ENCODE peak calls at places on chromosomes 12 and 14, in six cellular contexts. One of them, this sample, is unnamed.

GRCh38 chr14:93959239-93960107 is 16.9 kb downstream of the ASB2 start:
- DNase-seq in H4: peak
- DNase-seq in IMR-90: peak
- DNase-seq in HS-5: peak
- DNase-seq in T-cell: peak
- DNase-seq in RCC 7860: peak
- DNase-seq in this sample: peak

GRCh38 chr14:105392161-105393090 is 5.9 kb upstream of the TEX22 start:
- DNase-seq in RCC 7860: no peak
- DNase-seq in HS-5: no peak
- DNase-seq in IMR-90: no peak
- DNase-seq in H4: no peak
- DNase-seq in T-cell: no peak
- DNase-seq in this sample: no peak

GRCh38 chr12:12491634-12492033 is 71.0 kb downstream of the DUSP16 start:
- DNase-seq in T-cell: no peak
- DNase-seq in H4: no peak
- DNase-seq in RCC 7860: no peak
- DNase-seq in HS-5: no peak
- DNase-seq in IMR-90: no peak
- DNase-seq in this sample: no peak

GRCh38 chr12:62472472-62472871 is 5.8 kb downstream of the MON2 start:
- DNase-seq in H4: no peak
- DNase-seq in HS-5: no peak
- DNase-seq in RCC 7860: no peak
- DNase-seq in T-cell: no peak
- DNase-seq in IMR-90: no peak
- DNase-seq in this sample: no peak

GRCh38 chr14:105532735-105533141 is 6.4 kb downstream of the TMEM121 start:
- DNase-seq in RCC 7860: no peak
- DNase-seq in HS-5: no peak
- DNase-seq in IMR-90: no peak
- DNase-seq in T-cell: no peak
- DNase-seq in H4: no peak
- DNase-seq in this sample: no peak

GRCh38 chr12:32273063-32273521 is 126.3 kb upstream of the FGD4 start:
- DNase-seq in RCC 7860: peak
- DNase-seq in T-cell: no peak
- DNase-seq in HS-5: no peak
- DNase-seq in H4: no peak
- DNase-seq in IMR-90: peak
- DNase-seq in this sample: no peak

GRCh38 chr12:29640589-29641345 is 143.0 kb downstream of the TMTC1 start:
- DNase-seq in HS-5: peak
- DNase-seq in IMR-90: peak
- DNase-seq in H4: peak
- DNase-seq in T-cell: no peak
- DNase-seq in RCC 7860: peak
- DNase-seq in this sample: no peak

GRCh38 chr14:104998801-104999200 is 13.2 kb downstream of the CLBA1 start:
- DNase-seq in RCC 7860: no peak
- DNase-seq in H4: no peak
- DNase-seq in HS-5: no peak
- DNase-seq in T-cell: no peak
- DNase-seq in IMR-90: no peak
- DNase-seq in this sample: no peak

GRCh38 chr12:109792992-109793391 is 40.2 kb downstream of the TRPV4 start:
- DNase-seq in H4: no peak
- DNase-seq in T-cell: no peak
- DNase-seq in RCC 7860: no peak
- DNase-seq in HS-5: no peak
- DNase-seq in IMR-90: no peak
- DNase-seq in this sample: no peak

GRCh38 chr12:5088586-5089264 is 45.0 kb downstream of the KCNA5 start:
- DNase-seq in IMR-90: peak
- DNase-seq in RCC 7860: peak
- DNase-seq in T-cell: no peak
- DNase-seq in HS-5: no peak
- DNase-seq in H4: peak
- DNase-seq in this sample: peak

GRCh38 chr14:102396531-102396930 is 33.8 kb downstream of the TECPR2 start:
- DNase-seq in HS-5: no peak
- DNase-seq in IMR-90: no peak
- DNase-seq in RCC 7860: no peak
- DNase-seq in H4: no peak
- DNase-seq in T-cell: no peak
- DNase-seq in this sample: no peak

GRCh38 chr12:53055471-53056266 is 5.8 kb downstream of the TNS2 start:
- DNase-seq in IMR-90: no peak
- DNase-seq in HS-5: no peak
- DNase-seq in RCC 7860: no peak
- DNase-seq in H4: no peak
- DNase-seq in T-cell: no peak
- DNase-seq in this sample: no peak

GRCh38 chr12:58285551-58285950 is 344.2 kb downstream of the ATP23 start:
- DNase-seq in RCC 7860: no peak
- DNase-seq in H4: no peak
- DNase-seq in IMR-90: no peak
- DNase-seq in HS-5: no peak
- DNase-seq in T-cell: no peak
- DNase-seq in this sample: no peak

GRCh38 chr14:100890451-100890850 is 13.1 kb downstream of the RTL1 start:
- DNase-seq in IMR-90: no peak
- DNase-seq in T-cell: no peak
- DNase-seq in RCC 7860: no peak
- DNase-seq in H4: no peak
- DNase-seq in HS-5: no peak
- DNase-seq in this sample: no peak

GRCh38 chr14:93114713-93115068 is 1.0 kb downstream of the ITPK1 start:
- DNase-seq in T-cell: peak
- DNase-seq in IMR-90: no peak
- DNase-seq in H4: no peak
- DNase-seq in HS-5: no peak
- DNase-seq in RCC 7860: no peak
- DNase-seq in this sample: no peak

GRCh38 chr14:73744175-73744867 is 30.1 kb upstream of the PNMA1 start:
- DNase-seq in H4: no peak
- DNase-seq in T-cell: no peak
- DNase-seq in HS-5: no peak
- DNase-seq in RCC 7860: no peak
- DNase-seq in IMR-90: no peak
- DNase-seq in this sample: no peak

GRCh38 chr14:60349663-60350365 is 100.8 kb downstream of the PPM1A start:
- DNase-seq in H4: peak
- DNase-seq in RCC 7860: no peak
- DNase-seq in IMR-90: peak
- DNase-seq in HS-5: no peak
- DNase-seq in T-cell: no peak
- DNase-seq in this sample: no peak

GRCh38 chr12:67366530-67367196 is 97.5 kb downstream of the CAND1 start:
- DNase-seq in HS-5: peak
- DNase-seq in IMR-90: peak
- DNase-seq in RCC 7860: no peak
- DNase-seq in T-cell: no peak
- DNase-seq in H4: peak
- DNase-seq in this sample: peak

GRCh38 chr12:38921025-38921677 is 15.8 kb upstream of the CPNE8 start:
- DNase-seq in HS-5: peak
- DNase-seq in IMR-90: no peak
- DNase-seq in T-cell: no peak
- DNase-seq in H4: peak
- DNase-seq in RCC 7860: peak
- DNase-seq in this sample: no peak

GRCh38 chr14:39581474-39581873 is 149.2 kb upstream of the FBXO33 start:
- DNase-seq in HS-5: no peak
- DNase-seq in T-cell: no peak
- DNase-seq in IMR-90: no peak
- DNase-seq in H4: no peak
- DNase-seq in RCC 7860: no peak
- DNase-seq in this sample: no peak